ENCODE peak calls at places on chromosomes 5 and 9, in four cellular contexts. One of them, this sample, is unnamed.

GRCh38 chr5:16539169-16539666 is 73.6 kb upstream of the ZNF622 start:
- DNase-seq in activated CD8-positive, alpha-beta memory T cell treated with anti-CD3 and anti-CD28 coated beads, Interleukin-2, amount 50 U/mL, for 4 hours: no peak
- DNase-seq in left ventricle myocardium inferior: peak; percentile 82
- DNase-seq in heart right ventricle: peak; percentile 73
- DNase-seq in this sample: peak; percentile 75

GRCh38 chr5:178650214-178650613 is 23.4 kb upstream of the CLK4 start:
- DNase-seq in heart right ventricle: no peak
- DNase-seq in left ventricle myocardium inferior: no peak
- DNase-seq in activated CD8-positive, alpha-beta memory T cell treated with anti-CD3 and anti-CD28 coated beads, Interleukin-2, amount 50 U/mL, for 4 hours: no peak
- DNase-seq in this sample: no peak

GRCh38 chr5:92177926-92178487 is 794.9 kb upstream of the ARRDC3 start:
- DNase-seq in heart right ventricle: no peak
- DNase-seq in activated CD8-positive, alpha-beta memory T cell treated with anti-CD3 and anti-CD28 coated beads, Interleukin-2, amount 50 U/mL, for 4 hours: no peak
- DNase-seq in left ventricle myocardium inferior: no peak
- DNase-seq in this sample: no peak

GRCh38 chr9:22413884-22414283 is 32.7 kb upstream of the DMRTA1 start:
- DNase-seq in activated CD8-positive, alpha-beta memory T cell treated with anti-CD3 and anti-CD28 coated beads, Interleukin-2, amount 50 U/mL, for 4 hours: no peak
- DNase-seq in left ventricle myocardium inferior: no peak
- DNase-seq in heart right ventricle: no peak
- DNase-seq in this sample: no peak

GRCh38 chr5:124289641-124290201 is 456.7 kb downstream of the ZNF608 start:
- DNase-seq in activated CD8-positive, alpha-beta memory T cell treated with anti-CD3 and anti-CD28 coated beads, Interleukin-2, amount 50 U/mL, for 4 hours: no peak
- DNase-seq in heart right ventricle: no peak
- DNase-seq in left ventricle myocardium inferior: no peak
- DNase-seq in this sample: peak; percentile 12

GRCh38 chr5:150627731-150628545 is 12.5 kb upstream of the SYNPO start:
- DNase-seq in heart right ventricle: no peak
- DNase-seq in left ventricle myocardium inferior: no peak
- DNase-seq in activated CD8-positive, alpha-beta memory T cell treated with anti-CD3 and anti-CD28 coated beads, Interleukin-2, amount 50 U/mL, for 4 hours: no peak
- DNase-seq in this sample: no peak

GRCh38 chr9:92140074-92140753 is 25.0 kb upstream of the SPTLC1 start:
- DNase-seq in activated CD8-positive, alpha-beta memory T cell treated with anti-CD3 and anti-CD28 coated beads, Interleukin-2, amount 50 U/mL, for 4 hours: peak; percentile 71
- DNase-seq in left ventricle myocardium inferior: peak; percentile 73
- DNase-seq in heart right ventricle: peak; percentile 78
- DNase-seq in this sample: peak; percentile 78

GRCh38 chr5:6581559-6582426 is 51.1 kb downstream of the NSUN2 start:
- DNase-seq in activated CD8-positive, alpha-beta memory T cell treated with anti-CD3 and anti-CD28 coated beads, Interleukin-2, amount 50 U/mL, for 4 hours: no peak
- DNase-seq in heart right ventricle: no peak
- DNase-seq in left ventricle myocardium inferior: no peak
- DNase-seq in this sample: no peak

GRCh38 chr5:31851290-31851689 is 212.4 kb downstream of the PDZD2 start:
- DNase-seq in activated CD8-positive, alpha-beta memory T cell treated with anti-CD3 and anti-CD28 coated beads, Interleukin-2, amount 50 U/mL, for 4 hours: no peak
- DNase-seq in left ventricle myocardium inferior: no peak
- DNase-seq in heart right ventricle: no peak
- DNase-seq in this sample: no peak

GRCh38 chr5:65190328-65191053 is 291.2 kb downstream of the ADAMTS6 start:
- DNase-seq in activated CD8-positive, alpha-beta memory T cell treated with anti-CD3 and anti-CD28 coated beads, Interleukin-2, amount 50 U/mL, for 4 hours: no peak
- DNase-seq in left ventricle myocardium inferior: no peak
- DNase-seq in heart right ventricle: no peak
- DNase-seq in this sample: no peak

GRCh38 chr5:53783624-53784228 is 223.3 kb downstream of the NDUFS4 start:
- DNase-seq in left ventricle myocardium inferior: no peak
- DNase-seq in heart right ventricle: no peak
- DNase-seq in activated CD8-positive, alpha-beta memory T cell treated with anti-CD3 and anti-CD28 coated beads, Interleukin-2, amount 50 U/mL, for 4 hours: no peak
- DNase-seq in this sample: no peak

GRCh38 chr5:151703227-151703626 is 16.5 kb upstream of the SPARC start:
- DNase-seq in left ventricle myocardium inferior: no peak
- DNase-seq in heart right ventricle: no peak
- DNase-seq in activated CD8-positive, alpha-beta memory T cell treated with anti-CD3 and anti-CD28 coated beads, Interleukin-2, amount 50 U/mL, for 4 hours: no peak
- DNase-seq in this sample: no peak

GRCh38 chr5:142053434-142054253 is 40.8 kb upstream of the GNPDA1 start:
- DNase-seq in heart right ventricle: no peak
- DNase-seq in left ventricle myocardium inferior: no peak
- DNase-seq in activated CD8-positive, alpha-beta memory T cell treated with anti-CD3 and anti-CD28 coated beads, Interleukin-2, amount 50 U/mL, for 4 hours: no peak
- DNase-seq in this sample: no peak

GRCh38 chr9:26470287-26470686 is 422.3 kb downstream of the CAAP1 start:
- DNase-seq in left ventricle myocardium inferior: no peak
- DNase-seq in heart right ventricle: no peak
- DNase-seq in activated CD8-positive, alpha-beta memory T cell treated with anti-CD3 and anti-CD28 coated beads, Interleukin-2, amount 50 U/mL, for 4 hours: no peak
- DNase-seq in this sample: no peak

GRCh38 chr9:127097683-127098082 is 24.8 kb downstream of the ANGPTL2 start:
- DNase-seq in activated CD8-positive, alpha-beta memory T cell treated with anti-CD3 and anti-CD28 coated beads, Interleukin-2, amount 50 U/mL, for 4 hours: no peak
- DNase-seq in left ventricle myocardium inferior: no peak
- DNase-seq in heart right ventricle: no peak
- DNase-seq in this sample: no peak

GRCh38 chr5:79935992-79936643 is 54.9 kb downstream of the MTX3 start:
- DNase-seq in heart right ventricle: no peak
- DNase-seq in left ventricle myocardium inferior: peak; percentile 25
- DNase-seq in activated CD8-positive, alpha-beta memory T cell treated with anti-CD3 and anti-CD28 coated beads, Interleukin-2, amount 50 U/mL, for 4 hours: no peak
- DNase-seq in this sample: no peak

GRCh38 chr9:22037954-22038690 is 29.0 kb upstream of the CDKN2B start:
- DNase-seq in activated CD8-positive, alpha-beta memory T cell treated with anti-CD3 and anti-CD28 coated beads, Interleukin-2, amount 50 U/mL, for 4 hours: no peak
- DNase-seq in left ventricle myocardium inferior: no peak
- DNase-seq in heart right ventricle: no peak
- DNase-seq in this sample: no peak

This sample was measured in transverse colon.